ENCODE peak calls at places on chromosomes 5 and 9, in four cellular contexts. E is body of pancreas, I is psoas muscle, M is transverse colon. R is an unnamed sample.

GRCh38 chr9:94479757-94480156 is 75.1 kb upstream of the PCAT7 start:
- DNase-seq in E (no peak), I (no peak), M (no peak), R (no peak)

GRCh38 chr5:147050172-147050571 is 171.6 kb upstream of the PPP2R2B start:
- DNase-seq in E (no peak), I (no peak), M (no peak), R (no peak)

GRCh38 chr5:112795342-112795741 is 57.7 kb downstream of the APC start:
- DNase-seq in E (no peak), I (no peak), M (no peak), R (no peak)

GRCh38 chr5:43432486-43433365 is 20.5 kb upstream of the CCL28 start:
- DNase-seq in E (peak; percentile 83), I (peak; percentile 42), M (peak; percentile 85), R (peak; percentile 52)

GRCh38 chr5:142290574-142291299 is 34.1 kb downstream of the SPRY4 start:
- DNase-seq in E (no peak), I (no peak), M (no peak), R (no peak)

GRCh38 chr9:120331913-120332312 is 248.1 kb downstream of the CDK5RAP2 start:
- DNase-seq in E (no peak), I (no peak), M (no peak), R (no peak)

GRCh38 chr5:116410345-116410890 is 164.2 kb downstream of the SEMA6A start:
- DNase-seq in E (no peak), I (no peak), M (no peak), R (no peak)

GRCh38 chr9:36995927-36996471 is 38.1 kb downstream of the PAX5 start:
- DNase-seq in E (peak; percentile 79), I (no peak), M (peak; percentile 66), R (peak; percentile 82)

GRCh38 chr5:35822541-35822940 is 34.1 kb upstream of the IL7R start:
- DNase-seq in E (no peak), I (no peak), M (peak; percentile 18), R (no peak)

GRCh38 chr5:73754254-73754653 is 128.3 kb downstream of the ARHGEF28 start:
- DNase-seq in E (no peak), I (no peak), M (no peak), R (no peak)

GRCh38 chr9:108599571-108599970 is 256.2 kb downstream of the ACTL7B start:
- DNase-seq in E (no peak), I (no peak), M (no peak), R (no peak)

GRCh38 chr5:68245325-68245724 is 29.8 kb downstream of the PIK3R1 start:
- DNase-seq in E (no peak), I (no peak), M (no peak), R (no peak)

GRCh38 chr5:177553671-177554429 is 513 bp downstream of the FAM193B start:
- DNase-seq in E (peak; percentile 30), I (peak; percentile 40), M (peak; percentile 63), R (peak; percentile 41)

GRCh38 chr5:155193018-155193417 is 179.5 kb downstream of the KIF4B start:
- DNase-seq in E (no peak), I (no peak), M (no peak), R (no peak)

GRCh38 chr5:57598756-57599155 is 116.1 kb upstream of the ACTBL2 start:
- DNase-seq in E (no peak), I (no peak), M (no peak), R (no peak)

GRCh38 chr5:37553720-37554402 is 174.7 kb downstream of the WDR70 start:
- DNase-seq in E (no peak), I (no peak), M (no peak), R (no peak)

GRCh38 chr9:12640021-12640587 is 53.1 kb upstream of the TYRP1 start:
- DNase-seq in E (peak; percentile 52), I (no peak), M (no peak), R (peak; percentile 27)

GRCh38 chr5:10069781-10070313 is 179.8 kb downstream of the ATPSCKMT start:
- DNase-seq in E (no peak), I (no peak), M (no peak), R (no peak)

GRCh38 chr9:16639644-16640043 is 230.8 kb downstream of the BNC2 start:
- DNase-seq in E (no peak), I (no peak), M (no peak), R (no peak)

GRCh38 chr5:94308442-94308841 is 310.0 kb downstream of the KIAA0825 start:
- DNase-seq in E (no peak), I (no peak), M (no peak), R (no peak)

GRCh38 chr5:94459915-94460314 is 158.5 kb downstream of the KIAA0825 start:
- DNase-seq in E (no peak), I (no peak), M (no peak), R (no peak)

GRCh38 chr9:21684831-21685362 is 117.5 kb upstream of the MTAP start:
- DNase-seq in E (peak; percentile 36), I (no peak), M (no peak), R (no peak)

GRCh38 chr9:107976767-107977166 is 487.2 kb upstream of the KLF4 start:
- DNase-seq in E (peak; percentile 63), I (peak; percentile 42), M (peak; percentile 84), R (no peak)

GRCh38 chr5:16656561-16657191 is 39.9 kb upstream of the RETREG1 start:
- DNase-seq in E (peak; percentile 20), I (no peak), M (no peak), R (no peak)

GRCh38 chr5:68110264-68110663 is 105.3 kb upstream of the PIK3R1 start:
- DNase-seq in E (no peak), I (no peak), M (no peak), R (no peak)

GRCh38 chr5:39721394-39721793 is 296.6 kb upstream of the DAB2 start:
- DNase-seq in E (no peak), I (no peak), M (no peak), R (no peak)

GRCh38 chr9:5435912-5436311 is 1.8 kb downstream of the PLGRKT start:
- DNase-seq in E (no peak), I (no peak), M (no peak), R (no peak)

GRCh38 chr9:133375116-133375723 is 640 bp downstream of the SURF4 start:
- DNase-seq in E (peak; percentile 68), I (no peak), M (peak; percentile 57), R (peak; percentile 76)

GRCh38 chr5:13944564-13945195 is at the start of gene DNAH5:
- DNase-seq in E (no peak), I (no peak), M (no peak), R (no peak)

GRCh38 chr9:127767909-127768331 is 10.5 kb downstream of the SH2D3C start:
- DNase-seq in E (no peak), I (no peak), M (no peak), R (no peak)

GRCh38 chr5:124040799-124041198 is 528.8 kb downstream of the CSNK1G3 start:
- DNase-seq in E (peak; percentile 30), I (no peak), M (no peak), R (no peak)

GRCh38 chr5:157554180-157555030 is 21.2 kb downstream of the ADAM19 start:
- DNase-seq in E (no peak), I (no peak), M (no peak), R (no peak)
- H3K4me3 ChIP-seq in E (no peak overlapping the region), I (no peak overlapping the region), M (no peak overlapping the region), R (no peak overlapping the region)

DNA sequence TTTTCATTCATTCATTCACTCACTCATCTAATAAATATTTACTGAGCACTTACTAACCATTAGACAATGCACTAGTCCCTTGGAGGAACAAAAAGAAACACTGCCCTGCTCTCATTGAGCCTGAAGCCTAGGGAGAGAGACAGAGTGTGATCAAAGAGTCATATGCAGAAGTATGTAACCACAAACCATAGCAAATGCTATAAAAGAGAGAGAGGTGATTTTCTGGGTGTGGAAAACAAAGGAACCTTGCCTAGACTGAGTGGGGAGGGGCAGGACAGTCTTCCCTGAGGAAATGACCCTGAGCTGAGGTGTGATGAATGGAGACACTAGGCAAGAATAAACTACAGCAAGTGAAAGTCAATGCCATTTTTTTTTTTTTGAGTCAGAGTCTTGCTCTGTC is 10.8 kb upstream of the ADRA1B start:
- DNase-seq in E (no peak), I (no peak), M (peak; percentile 60), R (no peak)
- H3K4me1 ChIP-seq in E (no peaks in the 10 kb centered on the region), I (no peaks in the 10 kb centered on the region), M (no peaks in the 10 kb centered on the region), R (no peaks in the 10 kb centered on the region)

GRCh38 chr5:129094087-129094923 is at the start of gene ISOC1:
- DNase-seq in E (peak; percentile 92), I (peak; percentile 91), M (peak; percentile 95), R (peak; percentile 90)
- TF ChIP-seq CTCF in E (peak; percentile 14), I (peak; percentile 6), M (no peak), R (peak; percentile 14)

DNA sequence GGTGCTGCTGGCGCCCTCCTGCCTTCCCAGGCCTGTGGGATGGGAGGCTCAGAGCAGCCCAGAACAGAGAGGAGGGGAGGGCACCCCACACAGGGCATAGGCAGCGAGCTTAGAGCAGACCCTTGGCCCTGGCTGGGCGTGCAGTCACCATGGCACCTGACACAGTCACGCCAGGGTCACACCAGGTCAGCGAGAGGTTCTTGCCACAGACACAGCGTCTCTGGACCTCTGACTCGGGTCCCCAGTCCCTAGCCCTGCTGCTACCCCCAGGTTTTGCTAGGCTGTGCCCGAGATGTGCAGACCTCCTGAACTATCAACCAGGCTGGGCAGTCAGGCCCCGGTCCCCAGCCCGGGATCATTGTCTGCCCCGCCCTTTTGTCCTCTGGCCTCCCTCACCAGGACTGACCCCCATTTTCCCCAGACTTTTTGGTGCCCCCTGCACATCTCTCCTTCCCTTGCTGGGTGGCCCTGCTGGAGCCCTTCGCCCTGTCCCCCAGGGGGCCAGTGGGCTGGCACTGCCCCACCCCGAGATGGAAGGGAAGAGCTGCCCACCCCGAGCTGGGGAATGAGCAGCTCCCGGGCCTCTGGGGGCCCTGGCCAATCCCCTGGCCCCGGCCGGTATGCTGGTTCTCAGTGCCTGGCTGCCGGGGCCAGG is 24.5 kb upstream of the NOTCH1 start:
- DNase-seq in E (no peak), I (no peak), M (no peak), R (no peak)
- H3K4me3 ChIP-seq in E (no peak overlapping the region), I (no peak overlapping the region), M (no peak overlapping the region), R (no peak overlapping the region)

GRCh38 chr5:171961117-171961516 is 45.3 kb downstream of the FBXW11 start:
- DNase-seq in E (no peak), I (no peak), M (no peak), R (no peak)
- H3K4me1 ChIP-seq in E (peaks cover 80% of the 10 kb centered on the region), I (peaks cover 70% of the 10 kb centered on the region), M (peaks cover 29% of the 10 kb centered on the region), R (peaks cover 9% of the 10 kb centered on the region)

DNA sequence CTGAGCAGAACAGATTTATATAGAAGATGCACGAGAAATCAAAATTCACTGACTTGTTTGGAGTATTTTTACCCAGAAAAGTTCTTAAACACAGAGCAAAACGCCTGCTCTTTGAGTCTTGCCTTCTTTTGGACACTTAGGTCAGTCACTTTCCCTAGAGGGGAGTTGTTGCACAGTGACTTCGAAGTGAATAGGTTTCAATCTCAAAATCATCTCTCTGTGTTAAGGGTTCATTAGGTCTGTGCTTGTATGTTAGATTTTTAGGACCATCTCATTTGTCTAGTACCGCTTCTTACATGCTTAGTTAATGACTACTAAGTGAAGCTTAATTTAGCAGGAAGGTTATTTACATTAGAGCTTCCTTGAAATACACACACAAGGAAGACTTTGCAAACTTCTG is 1.8 kb downstream of the ALDH1A1 start:
- DNase-seq in E (no peak), I (no peak), M (no peak), R (no peak)
- TF ChIP-seq CTCF in E (no peak), I (no peak), M (no peak), R (no peak)

DNA sequence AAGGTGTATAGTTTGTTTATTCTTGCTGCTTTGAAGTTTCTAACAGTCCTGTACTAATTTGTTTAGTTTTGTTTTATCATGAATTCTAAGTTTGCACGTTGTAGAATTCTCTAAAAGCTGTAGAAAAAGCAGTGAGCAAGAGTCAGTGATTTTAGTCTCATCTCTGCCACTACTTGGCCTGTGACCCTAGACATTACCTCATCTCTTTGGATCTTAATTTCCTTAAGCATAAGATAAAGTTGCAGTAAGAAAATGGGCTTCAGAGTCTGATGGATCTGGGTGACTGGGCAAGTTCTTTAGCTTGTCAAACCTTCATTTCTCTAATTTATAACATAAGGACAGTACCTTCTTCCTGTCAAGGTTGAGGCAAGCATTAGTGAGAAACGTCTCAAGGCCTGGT is 247.9 kb downstream of the DMRT2 start:
- DNase-seq in E (no peak), I (no peak), M (no peak), R (no peak)
- H3K4me3 ChIP-seq in E (no peak overlapping the region), I (no peak overlapping the region), M (no peak overlapping the region), R (no peak overlapping the region)